ENCODE peak calls at places on chromosomes 12 and 14, in nine cellular contexts. S is activated CD4-positive, alpha-beta T cell treated with anti-CD3 and anti-CD28 coated beads, Interleukin-2, amount 10 ng/mL, durations not matched to agents 7 days and 5 days; M is NCI-H345; D is nucleus accumbens; E is fibroblast of pulmonary artery; V is WTC11; I is AG04449; Z is naive B cell; J is stimulated activated CD8-positive, alpha-beta memory T cell treated with anti-CD3 and anti-CD28 coated beads, Interleukin-2, amount 100 ng/mL, for 48 hours. U is an unnamed sample.
A peak's percentile ranks its signal among the peaks of the same experiment; 100 is the strongest.

GRCh38 chr12:31650927-31651326 is 8.6 kb upstream of the ETFBKMT start:
- DNase-seq in E (peak; percentile 11), S (no peak), V (no peak), D (no peak), M (no peak), I (no peak), J (no peak), Z (no peak), U (peak; percentile 60)

GRCh38 chr14:54650331-54651017 is 83.5 kb downstream of the SAMD4A start:
- DNase-seq in E (peak; percentile 66), J (no peak), I (no peak), V (no peak), S (no peak), M (no peak), Z (no peak), D (peak; percentile 27), U (peak; percentile 96)

GRCh38 chr12:130090564-130090963 is 71.7 kb upstream of the FZD10 start:
- DNase-seq in D (no peak), S (no peak), E (no peak), M (no peak), Z (no peak), V (no peak), I (no peak), J (no peak), U (no peak)

GRCh38 chr14:75821828-75822521 is 159.8 kb downstream of the TGFB3 start:
- DNase-seq in J (no peak), V (no peak), E (peak; percentile 10), I (no peak), M (no peak), Z (no peak), S (no peak), D (no peak), U (peak; percentile 56)

GRCh38 chr14:69694730-69695663 is 71.9 kb upstream of the SRSF5 start:
- DNase-seq in V (no peak), J (no peak), I (no peak), M (no peak), E (peak; percentile 77), Z (no peak), S (no peak), D (no peak), U (no peak)

GRCh38 chr14:36243183-36243582 is 66.7 kb upstream of the PTCSC3 start:
- DNase-seq in Z (no peak), M (no peak), I (no peak), S (no peak), V (no peak), J (no peak), D (no peak), E (no peak), U (no peak)

GRCh38 chr12:21637985-21638891 is 19.4 kb downstream of the LDHB start:
- DNase-seq in D (no peak), Z (no peak), I (no peak), J (no peak), V (no peak), E (peak; percentile 46), M (no peak), S (no peak), U (no peak)

GRCh38 chr12:130555628-130556485 is 160.2 kb downstream of the RIMBP2 start:
- DNase-seq in S (no peak), I (no peak), D (peak; percentile 70), Z (no peak), E (no peak), M (peak; percentile 87), V (no peak), J (no peak), U (no peak)

GRCh38 chr12:113880993-113881392 is 85.1 kb downstream of the RBM19 start:
- DNase-seq in J (no peak), M (no peak), V (no peak), I (no peak), D (no peak), Z (no peak), S (no peak), E (no peak), U (no peak)

GRCh38 chr12:76259660-76260389 is 88.4 kb downstream of the BBS10 start:
- DNase-seq in Z (no peak), M (no peak), D (no peak), J (no peak), E (peak; percentile 94), I (peak; percentile 61), S (no peak), V (no peak), U (peak; percentile 85)

GRCh38 chr12:76571256-76571655 is 11.7 kb upstream of the OSBPL8 start:
- DNase-seq in I (no peak), V (no peak), S (no peak), J (no peak), M (no peak), D (no peak), Z (no peak), E (no peak), U (no peak)

GRCh38 chr12:96534339-96534738 is 45.0 kb downstream of the CFAP54 start:
- DNase-seq in I (no peak), D (no peak), E (peak; percentile 51), Z (no peak), M (no peak), V (no peak), J (no peak), S (no peak), U (no peak)

GRCh38 chr12:121456551-121456950 is 56.6 kb downstream of the RNF34 start:
- DNase-seq in Z (no peak), I (no peak), V (no peak), J (no peak), M (no peak), D (no peak), E (no peak), S (no peak), U (peak; percentile 13)

GRCh38 chr12:82474181-82474797 is 116.0 kb downstream of the METTL25 start:
- DNase-seq in V (no peak), Z (no peak), S (no peak), E (no peak), I (no peak), D (no peak), M (no peak), J (no peak), U (no peak)

GRCh38 chr14:100906420-100906819 is 2.9 kb upstream of the RTL1 start:
- DNase-seq in E (no peak), M (no peak), Z (no peak), J (no peak), D (no peak), V (peak; percentile 61), I (no peak), S (no peak), U (no peak)

GRCh38 chr12:22100952-22101748 is 55.1 kb downstream of the CMAS start:
- DNase-seq in J (peak; percentile 7), S (peak; percentile 42), V (peak; percentile 44), Z (peak; percentile 37), D (peak; percentile 19), E (peak; percentile 85), M (peak; percentile 24), I (peak; percentile 5), U (peak; percentile 77)

GRCh38 chr12:130574402-130574801 is 141.7 kb downstream of the RIMBP2 start:
- DNase-seq in M (no peak), J (no peak), Z (no peak), S (no peak), E (no peak), V (no peak), D (no peak), I (no peak), U (no peak)

GRCh38 chr12:90460681-90461080 is 494.3 kb downstream of the CCER1 start:
- DNase-seq in J (no peak), Z (no peak), V (no peak), I (no peak), S (no peak), E (peak; percentile 36), D (no peak), M (no peak), U (no peak)

GRCh38 chr12:4431436-4431835 is 14.2 kb downstream of the FGF6 start:
- DNase-seq in I (no peak), D (no peak), E (no peak), J (no peak), M (no peak), S (no peak), Z (no peak), V (no peak), U (no peak)

GRCh38 chr12:13562915-13563742 is 366.6 kb downstream of the EMP1 start:
- DNase-seq in M (no peak), Z (no peak), I (no peak), D (no peak), V (no peak), S (no peak), E (no peak), J (no peak), U (no peak)

GRCh38 chr12:97046901-97047300 is 139.8 kb downstream of the NEDD1 start:
- DNase-seq in E (no peak), S (no peak), V (no peak), Z (no peak), J (no peak), I (no peak), D (no peak), M (no peak), U (no peak)

GRCh38 chr12:6038160-6038559 is 86.3 kb downstream of the VWF start:
- DNase-seq in S (peak; percentile 48), M (peak; percentile 63), Z (peak; percentile 15), J (peak; percentile 17), V (peak; percentile 84), D (no peak), E (peak; percentile 83), I (no peak), U (peak; percentile 62)